ENCODE peak calls at places on chromosome 20, in seven cellular contexts. Z is tibial nerve; J is AG04450; W is foreskin keratinocyte; I is tibial artery; B is CD4-positive, alpha-beta T cell; V is neural progenitor cell. O is an unnamed sample.

GRCh38 chr20:1173698-1174097 is 11.1 kb downstream of the TMEM74B start:
- DNase-seq in W (no peak), I (no peak), V (peak; percentile 59), J (no peak), B (no peak), Z (no peak), O (no peak)

GRCh38 chr20:4717816-4718215 is 3.9 kb upstream of the PRND start:
- DNase-seq in I (no peak), J (no peak), V (no peak), W (no peak), B (no peak), Z (no peak), O (no peak)

GRCh38 chr20:24910461-24910860 is 38.6 kb upstream of the CST7 start:
- DNase-seq in I (no peak), V (no peak), J (no peak), Z (peak; percentile 2), B (no peak), W (no peak), O (no peak)

GRCh38 chr20:45629496-45630100 is at the start of gene WFDC10A:
- DNase-seq in Z (peak; percentile 10), J (no peak), I (peak; percentile 66), V (peak; percentile 66), W (peak; percentile 22), B (no peak), O (no peak)

GRCh38 chr20:45111799-45112471 is 3.0 kb downstream of the WFDC5 start:
- DNase-seq in I (no peak), V (peak; percentile 66), Z (no peak), W (no peak), J (no peak), B (no peak), O (no peak)

GRCh38 chr20:17680836-17681740 is 954 bp downstream of the RRBP1 start:
- DNase-seq in B (peak; percentile 77), I (peak; percentile 90), W (peak; percentile 23), J (no peak), Z (peak; percentile 62), V (peak; percentile 91), O (peak; percentile 68)

GRCh38 chr20:47318027-47318595 is 38.4 kb downstream of the ZMYND8 start:
- DNase-seq in V (peak; percentile 24), Z (no peak), J (no peak), W (peak; percentile 59), I (no peak), B (no peak), O (no peak)

GRCh38 chr20:1888796-1889463 is 6.3 kb upstream of the SIRPA start:
- DNase-seq in V (peak; percentile 43), I (no peak), Z (no peak), W (peak; percentile 59), B (no peak), J (no peak), O (no peak)

GRCh38 chr20:33010674-33011449 is 3.4 kb downstream of the BPIFB2 start:
- DNase-seq in V (no peak), Z (no peak), W (no peak), J (no peak), I (no peak), B (no peak), O (no peak)

GRCh38 chr20:49187330-49188100 is 619 bp downstream of the STAU1 start:
- DNase-seq in B (no peak), J (no peak), Z (peak; percentile 6), I (no peak), W (no peak), V (peak; percentile 70), O (no peak)

GRCh38 chr20:35497780-35498189 is 31.7 kb downstream of the C20orf173 start:
- DNase-seq in I (peak; percentile 72), J (no peak), Z (peak; percentile 46), B (no peak), W (no peak), V (no peak), O (peak; percentile 80)

GRCh38 chr20:45630366-45630765 is 718 bp downstream of the WFDC9 start:
- DNase-seq in B (no peak), V (no peak), I (no peak), Z (no peak), J (no peak), W (no peak), O (no peak)

GRCh38 chr20:16609066-16609465 is 35.8 kb upstream of the KIF16B start:
- DNase-seq in B (no peak), Z (no peak), W (no peak), I (no peak), V (no peak), J (no peak), O (no peak)

GRCh38 chr20:4633780-4634179 is 87.9 kb upstream of the PRND start:
- DNase-seq in Z (no peak), B (no peak), W (peak; percentile 46), J (peak; percentile 81), V (no peak), I (no peak), O (no peak)

GRCh38 chr20:61436268-61436667 is 184.2 kb downstream of the CDH4 start:
- DNase-seq in I (no peak), V (no peak), B (no peak), J (no peak), Z (no peak), W (peak; percentile 84), O (no peak)

GRCh38 chr20:44115762-44116644 is 71.0 kb downstream of the JPH2 start:
- DNase-seq in W (no peak), V (no peak), I (no peak), B (no peak), J (no peak), Z (no peak), O (no peak)

GRCh38 chr20:62065669-62066338 is at the start of gene TAF4:
- DNase-seq in J (peak; percentile 33), I (peak; percentile 88), Z (peak; percentile 52), B (peak; percentile 72), W (no peak), V (peak; percentile 95), O (peak; percentile 80)

GRCh38 chr20:32941155-32941885 is 62.9 kb downstream of the SUN5 start:
- DNase-seq in V (no peak), B (no peak), I (no peak), Z (no peak), J (no peak), W (no peak), O (no peak)

GRCh38 chr20:41617931-41618806 is at the start of gene CHD6:
- DNase-seq in B (peak; percentile 99), Z (peak; percentile 98), W (peak; percentile 94), J (peak; percentile 99), V (peak; percentile 99), I (peak; percentile 100), O (peak; percentile 100)

GRCh38 chr20:41618807-41619294 is 674 bp upstream of the CHD6 start:
- DNase-seq in B (no peak), W (no peak), J (no peak), I (no peak), V (no peak), Z (no peak), O (peak; percentile 50)

GRCh38 chr20:41615671-41616070 is 2.5 kb downstream of the CHD6 start:
- DNase-seq in J (no peak), Z (no peak), B (no peak), W (no peak), V (no peak), I (no peak), O (no peak)

GRCh38 chr20:41616228-41616627 is 1.9 kb downstream of the CHD6 start:
- DNase-seq in B (no peak), W (no peak), J (no peak), I (no peak), V (no peak), Z (no peak), O (no peak)

GRCh38 chr20:41617059-41617921 is 887 bp downstream of the CHD6 start:
- DNase-seq in J (no peak), B (peak; percentile 48), Z (peak; percentile 7), W (no peak), I (peak; percentile 66), V (peak; percentile 69), O (peak; percentile 68)
- H3K27ac ChIP-seq in J (peak overlapping the region; percentile 39), B (peak overlapping the region; percentile 25), Z (peak overlapping the region; percentile 64), W (no peak overlapping the region), I (peak overlapping the region; percentile 79), V (no peak overlapping the region), O (no peak overlapping the region)

GRCh38 chr20:42678895-42679294 is 510.8 kb downstream of the PTPRT start:
- DNase-seq in Z (no peak), I (no peak), W (no peak), V (peak; percentile 46), B (no peak), J (no peak), O (no peak)
- TF ChIP-seq CTCF in Z (no peak), I (no peak), W (no peak), V (peak; percentile 47), B (no peak), J (no peak), O (peak; percentile 39)

DNA sequence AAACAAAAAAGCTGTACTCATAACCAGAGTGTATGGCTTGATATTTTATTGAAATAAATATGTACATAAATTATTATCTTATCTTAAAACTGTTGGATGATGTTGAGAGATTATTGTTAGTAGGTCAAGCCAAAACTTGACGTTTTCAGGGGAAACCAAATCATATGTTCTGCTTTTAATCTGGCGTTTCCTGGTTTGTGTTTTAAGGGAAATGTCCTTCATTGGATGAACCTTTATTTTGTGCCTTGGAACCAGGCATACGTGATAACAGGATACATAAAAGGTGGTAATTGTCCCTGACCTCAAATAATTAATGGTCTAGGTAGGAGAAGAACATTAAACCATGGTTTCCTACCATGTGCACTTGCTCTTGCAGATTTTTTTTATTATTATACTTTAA is 52.0 kb downstream of the TSHZ2 start:
- DNase-seq in J (no peak), B (no peak), W (no peak), V (no peak), Z (no peak), I (no peak), O (no peak)
- H3K27ac ChIP-seq in J (no peak overlapping the region), B (no peak overlapping the region), W (no peak overlapping the region), V (no peak overlapping the region), Z (no peak overlapping the region), I (no peak overlapping the region), O (no peak overlapping the region)

GRCh38 chr20:57716893-57717292 is 7.1 kb upstream of the PMEPA1 start:
- DNase-seq in V (no peak), Z (no peak), W (no peak), I (no peak), B (no peak), J (no peak), O (no peak)

GRCh38 chr20:57716202-57716601 is 6.4 kb upstream of the PMEPA1 start:
- DNase-seq in J (no peak), Z (no peak), W (peak; percentile 69), B (no peak), I (no peak), V (no peak), O (no peak)

GRCh38 chr20:57719951-57720350 is 10.1 kb upstream of the PMEPA1 start:
- DNase-seq in V (no peak), W (no peak), I (no peak), J (no peak), B (no peak), Z (no peak), O (no peak)

GRCh38 chr20:57718490-57719009 is 8.7 kb upstream of the PMEPA1 start:
- DNase-seq in B (peak; percentile 86), J (peak; percentile 93), I (peak; percentile 98), Z (peak; percentile 97), V (peak; percentile 97), W (peak; percentile 86), O (peak; percentile 94)

DNA sequence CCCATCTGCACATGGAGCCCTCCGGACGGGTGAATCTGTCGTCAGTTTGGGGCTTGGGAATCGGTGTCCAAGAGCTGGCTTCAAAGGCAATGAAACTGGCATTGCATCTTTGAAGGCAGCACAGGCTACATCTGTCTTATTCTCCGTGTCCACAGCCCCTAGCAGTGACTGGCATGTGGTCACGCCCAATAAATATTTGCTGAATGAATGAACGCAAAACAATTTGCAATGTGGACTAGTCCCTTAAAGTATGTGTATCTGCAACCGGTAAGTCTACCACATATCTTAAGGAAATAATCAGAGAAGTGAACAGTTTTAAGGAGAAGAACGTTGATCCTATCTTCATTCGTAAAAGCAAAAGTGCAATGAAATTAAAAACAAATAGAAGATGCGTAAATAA is 8.0 kb upstream of the PMEPA1 start:
- DNase-seq in B (no peak), Z (no peak), V (no peak), J (no peak), I (no peak), W (peak; percentile 44), O (no peak)
- TF ChIP-seq CTCF in B (no peak), Z (no peak), V (no peak), J (no peak), I (no peak), W (no peak), O (no peak)